ENCODE peak calls at places on chromosomes 4 and X, in five cellular contexts. One of them, this sample, is unnamed.
A peak's percentile ranks its signal among the peaks of the same experiment; 100 is the strongest.

GRCh38 chrX:19616016-19616415 is 100.7 kb upstream of the MAP3K15 start:
- DNase-seq in lung: no peak
- DNase-seq in lower lobe of right lung: no peak
- DNase-seq in upper lobe of left lung: no peak
- DNase-seq in OCI-LY7: no peak
- DNase-seq in this sample: no peak

GRCh38 chr4:29423836-29424721 is 1296.1 kb upstream of the PCDH7 start:
- DNase-seq in lung: no peak
- DNase-seq in lower lobe of right lung: no peak
- DNase-seq in upper lobe of left lung: no peak
- DNase-seq in OCI-LY7: no peak
- DNase-seq in this sample: no peak

GRCh38 chrX:8289523-8289922 is 118.5 kb upstream of the VCX2 start:
- DNase-seq in lung: no peak
- DNase-seq in lower lobe of right lung: no peak
- DNase-seq in upper lobe of left lung: no peak
- DNase-seq in OCI-LY7: no peak
- DNase-seq in this sample: no peak

GRCh38 chrX:20244936-20245335 is 21.8 kb downstream of the RPS6KA3 start:
- DNase-seq in lung: no peak
- DNase-seq in lower lobe of right lung: no peak
- DNase-seq in upper lobe of left lung: no peak
- DNase-seq in OCI-LY7: no peak
- DNase-seq in this sample: no peak

GRCh38 chrX:10379848-10380247 is 223.1 kb downstream of the CLCN4 start:
- DNase-seq in lung: no peak
- DNase-seq in lower lobe of right lung: no peak
- DNase-seq in upper lobe of left lung: no peak
- DNase-seq in OCI-LY7: no peak
- DNase-seq in this sample: no peak

GRCh38 chr4:140150636-140150885 is 3.4 kb downstream of the MAML3 start:
- DNase-seq in lung: peak; percentile 89
- DNase-seq in lower lobe of right lung: peak; percentile 89
- DNase-seq in upper lobe of left lung: no peak
- DNase-seq in OCI-LY7: no peak
- DNase-seq in this sample: peak; percentile 91

GRCh38 chr4:167956676-167957075 is 135.7 kb upstream of the ANXA10 start:
- DNase-seq in lung: no peak
- DNase-seq in lower lobe of right lung: no peak
- DNase-seq in upper lobe of left lung: no peak
- DNase-seq in OCI-LY7: no peak
- DNase-seq in this sample: no peak

GRCh38 chr4:184616633-184617471 is 32.4 kb downstream of the CASP3 start:
- DNase-seq in lung: no peak
- DNase-seq in lower lobe of right lung: no peak
- DNase-seq in upper lobe of left lung: no peak
- DNase-seq in OCI-LY7: no peak
- DNase-seq in this sample: no peak

GRCh38 chr4:155543126-155543765 is 123.4 kb upstream of the GUCY1A1 start:
- DNase-seq in lung: no peak
- DNase-seq in lower lobe of right lung: no peak
- DNase-seq in upper lobe of left lung: no peak
- DNase-seq in OCI-LY7: no peak
- DNase-seq in this sample: no peak

GRCh38 chrX:108117988-108118387 is 26.4 kb downstream of the ATG4A start:
- DNase-seq in lung: no peak
- DNase-seq in lower lobe of right lung: no peak
- DNase-seq in upper lobe of left lung: no peak
- DNase-seq in OCI-LY7: no peak
- DNase-seq in this sample: no peak

GRCh38 chr4:70718811-70719604 is 2.8 kb upstream of the RUFY3 start:
- DNase-seq in lung: no peak
- DNase-seq in lower lobe of right lung: no peak
- DNase-seq in upper lobe of left lung: no peak
- DNase-seq in OCI-LY7: no peak
- DNase-seq in this sample: no peak

GRCh38 chr4:182067828-182068227 is 175.4 kb upstream of the TENM3 start:
- DNase-seq in lung: no peak
- DNase-seq in lower lobe of right lung: no peak
- DNase-seq in upper lobe of left lung: no peak
- DNase-seq in OCI-LY7: no peak
- DNase-seq in this sample: no peak

GRCh38 chr4:139014391-139015268 is 951 bp upstream of the NOCT start:
- DNase-seq in lung: peak; percentile 29
- DNase-seq in lower lobe of right lung: no peak
- DNase-seq in upper lobe of left lung: no peak
- DNase-seq in OCI-LY7: no peak
- DNase-seq in this sample: no peak

GRCh38 chrX:46837543-46838481 is 969 bp downstream of the RP2 start:
- DNase-seq in lung: no peak
- DNase-seq in lower lobe of right lung: no peak
- DNase-seq in upper lobe of left lung: no peak
- DNase-seq in OCI-LY7: peak; percentile 26
- DNase-seq in this sample: no peak

GRCh38 chr4:53490965-53491622 is 100.2 kb downstream of the LNX1 start:
- DNase-seq in lung: no peak
- DNase-seq in lower lobe of right lung: no peak
- DNase-seq in upper lobe of left lung: no peak
- DNase-seq in OCI-LY7: peak; percentile 45
- DNase-seq in this sample: no peak

GRCh38 chr4:107747748-107748486 is 27.9 kb upstream of the PAPSS1 start:
- DNase-seq in lung: no peak
- DNase-seq in lower lobe of right lung: no peak
- DNase-seq in upper lobe of left lung: no peak
- DNase-seq in OCI-LY7: no peak
- DNase-seq in this sample: no peak

GRCh38 chr4:84648185-84648584 is 65.3 kb downstream of the CDS1 start:
- DNase-seq in lung: no peak
- DNase-seq in lower lobe of right lung: no peak
- DNase-seq in upper lobe of left lung: no peak
- DNase-seq in OCI-LY7: no peak
- DNase-seq in this sample: no peak

GRCh38 chr4:14920759-14921313 is 81.4 kb upstream of the CPEB2 start:
- DNase-seq in lung: no peak
- DNase-seq in lower lobe of right lung: no peak
- DNase-seq in upper lobe of left lung: no peak
- DNase-seq in OCI-LY7: no peak
- DNase-seq in this sample: no peak

GRCh38 chr4:80268081-80268823 is 1.8 kb downstream of the FGF5 start:
- DNase-seq in lung: no peak
- DNase-seq in lower lobe of right lung: no peak
- DNase-seq in upper lobe of left lung: peak; percentile 56
- DNase-seq in OCI-LY7: no peak
- DNase-seq in this sample: no peak

GRCh38 chr4:5888222-5888701 is 4.6 kb downstream of the CRMP1 start:
- DNase-seq in lung: no peak
- DNase-seq in lower lobe of right lung: no peak
- DNase-seq in upper lobe of left lung: peak; percentile 86
- DNase-seq in OCI-LY7: no peak
- DNase-seq in this sample: no peak

GRCh38 chr4:8656711-8657380 is 64.3 kb downstream of the CPZ start:
- DNase-seq in lung: no peak
- DNase-seq in lower lobe of right lung: no peak
- DNase-seq in upper lobe of left lung: no peak
- DNase-seq in OCI-LY7: no peak
- DNase-seq in this sample: peak; percentile 33

GRCh38 chr4:61572160-61572559 is 372.0 kb downstream of the ADGRL3 start:
- DNase-seq in lung: no peak
- DNase-seq in lower lobe of right lung: no peak
- DNase-seq in upper lobe of left lung: no peak
- DNase-seq in OCI-LY7: no peak
- DNase-seq in this sample: no peak

GRCh38 chr4:151692821-151693504 is 67.8 kb downstream of the GATB start:
- DNase-seq in lung: no peak
- DNase-seq in lower lobe of right lung: no peak
- DNase-seq in upper lobe of left lung: peak; percentile 11
- DNase-seq in OCI-LY7: no peak
- DNase-seq in this sample: no peak

GRCh38 chrX:153714256-153714655 is 9.9 kb downstream of the BCAP31 start:
- DNase-seq in lung: no peak
- DNase-seq in lower lobe of right lung: no peak
- DNase-seq in upper lobe of left lung: no peak
- DNase-seq in OCI-LY7: no peak
- DNase-seq in this sample: no peak

GRCh38 chrX:153719701-153720100 is 4.5 kb downstream of the BCAP31 start:
- DNase-seq in lung: no peak
- DNase-seq in lower lobe of right lung: no peak
- DNase-seq in upper lobe of left lung: no peak
- DNase-seq in OCI-LY7: no peak
- DNase-seq in this sample: no peak

GRCh38 chrX:153719238-153719637 is 4.9 kb downstream of the BCAP31 start:
- DNase-seq in lung: no peak
- DNase-seq in lower lobe of right lung: no peak
- DNase-seq in upper lobe of left lung: no peak
- DNase-seq in OCI-LY7: no peak
- DNase-seq in this sample: no peak

GRCh38 chrX:153722704-153723350 is 1.4 kb downstream of the BCAP31 start:
- DNase-seq in lung: no peak
- DNase-seq in lower lobe of right lung: peak; percentile 58
- DNase-seq in upper lobe of left lung: no peak
- DNase-seq in OCI-LY7: no peak
- DNase-seq in this sample: no peak

GRCh38 chrX:153717445-153717844 is 6.7 kb downstream of the BCAP31 start:
- DNase-seq in lung: no peak
- DNase-seq in lower lobe of right lung: no peak
- DNase-seq in upper lobe of left lung: no peak
- DNase-seq in OCI-LY7: no peak
- DNase-seq in this sample: no peak
- H3K36me3 ChIP-seq in lung: peaks cover 17% of the 10 kb centered on the region
- H3K36me3 ChIP-seq in lower lobe of right lung: peaks cover 64% of the 10 kb centered on the region
- H3K36me3 ChIP-seq in upper lobe of left lung: peaks cover 71% of the 10 kb centered on the region
- H3K36me3 ChIP-seq in OCI-LY7: peaks cover 66% of the 10 kb centered on the region
- H3K36me3 ChIP-seq in this sample: no peaks in the 10 kb centered on the region

GRCh38 chr4:88737304-88738015 is 39.8 kb upstream of the NAP1L5 start:
- DNase-seq in lung: no peak
- DNase-seq in lower lobe of right lung: no peak
- DNase-seq in upper lobe of left lung: no peak
- DNase-seq in OCI-LY7: no peak
- DNase-seq in this sample: no peak
- H3K4me3 ChIP-seq in lung: no peak overlapping the region
- H3K4me3 ChIP-seq in lower lobe of right lung: no peak overlapping the region
- H3K4me3 ChIP-seq in upper lobe of left lung: no peak overlapping the region
- H3K4me3 ChIP-seq in OCI-LY7: no peak overlapping the region
- H3K4me3 ChIP-seq in this sample: no peak overlapping the region

GRCh38 chr4:815464-816146 is 10.3 kb downstream of the CPLX1 start:
- DNase-seq in lung: no peak
- DNase-seq in lower lobe of right lung: peak; percentile 50
- DNase-seq in upper lobe of left lung: no peak
- DNase-seq in OCI-LY7: peak; percentile 11
- DNase-seq in this sample: no peak

GRCh38 chr4:813900-814299 is 12.0 kb downstream of the CPLX1 start:
- DNase-seq in lung: no peak
- DNase-seq in lower lobe of right lung: peak; percentile 39
- DNase-seq in upper lobe of left lung: no peak
- DNase-seq in OCI-LY7: peak; percentile 27
- DNase-seq in this sample: no peak

GRCh38 chr4:818106-818921 is 7.6 kb downstream of the CPLX1 start:
- DNase-seq in lung: no peak
- DNase-seq in lower lobe of right lung: no peak
- DNase-seq in upper lobe of left lung: peak; percentile 84
- DNase-seq in OCI-LY7: no peak
- DNase-seq in this sample: no peak

GRCh38 chr4:819401-820229 is 6.3 kb downstream of the CPLX1 start:
- DNase-seq in lung: no peak
- DNase-seq in lower lobe of right lung: no peak
- DNase-seq in upper lobe of left lung: no peak
- DNase-seq in OCI-LY7: no peak
- DNase-seq in this sample: no peak

GRCh38 chr4:814312-814850 is 11.5 kb downstream of the CPLX1 start:
- DNase-seq in lung: no peak
- DNase-seq in lower lobe of right lung: peak; percentile 37
- DNase-seq in upper lobe of left lung: no peak
- DNase-seq in OCI-LY7: no peak
- DNase-seq in this sample: no peak
- H3K4me1 ChIP-seq in lung: no peaks in the 10 kb centered on the region
- H3K4me1 ChIP-seq in lower lobe of right lung: no peaks in the 10 kb centered on the region
- H3K4me1 ChIP-seq in upper lobe of left lung: no peaks in the 10 kb centered on the region
- H3K4me1 ChIP-seq in OCI-LY7: peaks cover 7% of the 10 kb centered on the region
- H3K4me1 ChIP-seq in this sample: no peaks in the 10 kb centered on the region

DNA sequence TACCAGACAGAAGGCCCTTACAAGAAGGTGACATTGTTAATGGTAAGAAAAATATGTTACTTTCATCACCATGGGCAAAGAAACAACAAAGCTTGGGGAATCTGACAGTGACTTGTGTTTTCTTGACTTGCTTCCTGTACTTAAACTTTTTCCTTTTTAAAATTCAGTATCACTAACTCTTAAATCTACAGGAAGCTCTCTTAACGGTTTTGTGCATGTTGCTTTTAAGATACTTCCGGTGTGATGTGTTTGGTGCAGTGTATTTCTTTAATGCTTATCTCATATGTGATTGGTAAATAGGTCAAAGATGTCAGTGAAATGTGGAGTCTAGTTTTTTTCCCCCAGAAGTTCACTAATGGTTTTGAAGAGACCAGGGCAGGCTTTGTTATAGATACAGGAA is 45.2 kb downstream of the ADH5 start:
- DNase-seq in lung: no peak
- DNase-seq in lower lobe of right lung: no peak
- DNase-seq in upper lobe of left lung: no peak
- DNase-seq in OCI-LY7: peak; percentile 54
- DNase-seq in this sample: no peak
- H3K36me3 ChIP-seq in lung: peaks cover 5% of the 10 kb centered on the region
- H3K36me3 ChIP-seq in lower lobe of right lung: peaks cover 21% of the 10 kb centered on the region
- H3K36me3 ChIP-seq in upper lobe of left lung: peaks cover 16% of the 10 kb centered on the region
- H3K36me3 ChIP-seq in OCI-LY7: peaks cover 94% of the 10 kb centered on the region
- H3K36me3 ChIP-seq in this sample: no peaks in the 10 kb centered on the region

DNA sequence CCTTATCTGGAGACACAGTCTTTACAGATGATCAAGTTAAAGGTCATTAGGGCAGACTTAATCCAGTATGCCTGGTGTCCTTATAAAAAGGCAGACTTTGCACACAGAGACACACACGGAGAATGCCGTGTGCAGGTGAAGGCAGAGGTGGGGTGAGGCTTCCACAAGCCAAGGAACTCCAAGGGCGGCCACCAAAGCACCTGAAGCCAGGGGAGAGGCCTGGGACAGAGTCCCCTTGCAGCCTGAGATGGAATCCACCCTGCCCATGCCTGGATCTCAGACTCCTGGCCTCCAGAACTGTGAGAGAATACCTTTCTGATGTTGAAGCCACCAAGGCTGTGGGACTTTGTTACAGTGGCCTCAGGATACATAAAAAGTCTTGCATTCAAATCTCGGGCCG is 26.1 kb upstream of the SORCS2 start:
- DNase-seq in lung: no peak
- DNase-seq in lower lobe of right lung: no peak
- DNase-seq in upper lobe of left lung: no peak
- DNase-seq in OCI-LY7: no peak
- DNase-seq in this sample: peak; percentile 43
- H3K4me3 ChIP-seq in lung: no peak overlapping the region
- H3K4me3 ChIP-seq in lower lobe of right lung: no peak overlapping the region
- H3K4me3 ChIP-seq in upper lobe of left lung: no peak overlapping the region
- H3K4me3 ChIP-seq in OCI-LY7: no peak overlapping the region
- H3K4me3 ChIP-seq in this sample: no peak overlapping the region

DNA sequence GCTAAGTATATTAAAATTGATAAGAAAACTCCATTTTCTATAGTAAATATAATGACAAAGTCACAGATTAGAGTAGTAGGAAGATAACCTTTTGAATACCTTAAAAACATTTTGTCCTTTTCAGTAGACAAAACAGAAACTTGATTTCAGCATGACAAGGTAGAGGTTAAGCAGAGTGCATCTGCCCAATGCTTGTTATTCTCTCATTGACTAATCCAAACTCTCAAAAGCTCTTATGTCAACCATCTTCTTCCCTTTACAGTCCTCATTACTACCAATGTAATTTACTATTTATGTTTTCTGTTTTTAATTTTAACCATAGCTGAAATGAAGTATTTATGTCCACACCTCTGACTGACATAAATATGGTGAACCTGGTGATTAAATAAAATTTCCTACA is 11.1 kb downstream of the NIPAL1 start:
- DNase-seq in lung: no peak
- DNase-seq in lower lobe of right lung: no peak
- DNase-seq in upper lobe of left lung: no peak
- DNase-seq in OCI-LY7: no peak
- DNase-seq in this sample: no peak
- H3K4me1 ChIP-seq in lung: no peaks in the 10 kb centered on the region
- H3K4me1 ChIP-seq in lower lobe of right lung: no peaks in the 10 kb centered on the region
- H3K4me1 ChIP-seq in upper lobe of left lung: no peaks in the 10 kb centered on the region
- H3K4me1 ChIP-seq in OCI-LY7: peaks cover 16% of the 10 kb centered on the region
- H3K4me1 ChIP-seq in this sample: no peaks in the 10 kb centered on the region

This sample was measured in Peyer's patch.